ENCODE peak calls at places on chromosomes 1 and 21, in six cellular contexts. A is cardiac muscle cell; I is NCI-H2029 treated with DMSO at 0.1 percent for 48 hours; O is activated CD8-positive, alpha-beta T cell treated with anti-CD3 and anti-CD28 coated beads, Interleukin-2, amount 10 ng/mL, durations not matched to agents 7 days and 5 days; Z is NCI-H1105 treated with DMSO at 0.1 percent for 48 hours; E is AG09309. Y is an unnamed sample.

GRCh38 chr1:8370046-8370881 is 52.4 kb downstream of the SLC45A1 start:
- DNase-seq in I (peak; percentile 68), E (no peak), A (no peak), O (no peak), Z (no peak), Y (peak; percentile 69)

GRCh38 chr1:204842892-204843291 is 27.8 kb upstream of the NFASC start:
- DNase-seq in E (peak; percentile 14), A (no peak), O (no peak), Z (no peak), I (no peak), Y (peak; percentile 38)

GRCh38 chr1:63730211-63730610 is 43.6 kb upstream of the ROR1 start:
- DNase-seq in E (no peak), O (no peak), I (no peak), A (no peak), Z (peak; percentile 8), Y (no peak)

GRCh38 chr1:26536081-26536480 is 6.5 kb downstream of the RPS6KA1 start:
- DNase-seq in A (no peak), I (no peak), E (no peak), Z (no peak), O (no peak), Y (no peak)

GRCh38 chr1:22754106-22754768 is 43.6 kb downstream of the EPHB2 start:
- DNase-seq in O (no peak), E (no peak), A (no peak), I (no peak), Z (no peak), Y (no peak)

GRCh38 chr1:114011796-114012195 is 32.5 kb downstream of the OLFML3 start:
- DNase-seq in I (no peak), E (no peak), O (no peak), Z (no peak), A (no peak), Y (no peak)

GRCh38 chr1:175376194-175376593 is 183.6 kb upstream of the KIAA0040 start:
- DNase-seq in O (no peak), A (peak; percentile 20), I (no peak), E (no peak), Z (no peak), Y (peak; percentile 29)

GRCh38 chr1:197541411-197541810 is 233.9 kb downstream of the DENND1B start:
- DNase-seq in Z (no peak), A (no peak), O (no peak), I (no peak), E (no peak), Y (no peak)

GRCh38 chr1:110634455-110635281 is 28.5 kb upstream of the KCNA2 start:
- DNase-seq in I (no peak), O (peak; percentile 58), E (no peak), Z (no peak), A (peak; percentile 90), Y (no peak)

GRCh38 chr21:38760017-38760761 is 45.5 kb upstream of the ETS2 start:
- DNase-seq in O (no peak), I (no peak), A (peak; percentile 86), E (no peak), Z (no peak), Y (no peak)

GRCh38 chr21:16108561-16109070 is 378.8 kb downstream of the USP25 start:
- DNase-seq in I (no peak), A (no peak), E (no peak), O (no peak), Z (no peak), Y (no peak)

GRCh38 chr21:28239345-28239744 is 753.3 kb downstream of the LTN1 start:
- DNase-seq in E (no peak), Z (no peak), A (peak; percentile 45), O (no peak), I (no peak), Y (no peak)

GRCh38 chr1:20948091-20948490 is 161.0 kb upstream of the HP1BP3 start:
- DNase-seq in Z (no peak), A (no peak), E (no peak), I (no peak), O (no peak), Y (no peak)

GRCh38 chr21:14382486-14382834 is 486 bp downstream of the HSPA13 start:
- DNase-seq in Z (peak; percentile 68), E (no peak), I (no peak), O (no peak), A (peak; percentile 44), Y (no peak)

GRCh38 chr21:39852021-39852721 is 15.1 kb upstream of the PCP4 start:
- DNase-seq in E (no peak), A (no peak), Z (no peak), O (no peak), I (peak; percentile 65), Y (peak; percentile 33)

GRCh38 chr21:44836666-44837471 is 19.0 kb upstream of the SUMO3 start:
- DNase-seq in Z (no peak), E (no peak), O (no peak), I (no peak), A (peak; percentile 58), Y (peak; percentile 30)

GRCh38 chr1:173914366-173914871 is 2.7 kb downstream of the SERPINC1 start:
- DNase-seq in E (no peak), Z (no peak), A (peak; percentile 24), O (peak; percentile 30), I (no peak), Y (peak; percentile 6)

GRCh38 chr21:31117046-31117916 is 79.0 kb upstream of the KRTAP19-8 start:
- DNase-seq in I (no peak), E (peak; percentile 28), O (no peak), A (peak; percentile 67), Z (no peak), Y (no peak)

GRCh38 chr1:241696815-241697639 is 44.9 kb downstream of the WDR64 start:
- DNase-seq in O (no peak), E (no peak), I (no peak), A (no peak), Z (no peak), Y (no peak)

GRCh38 chr1:3669421-3669821 is 17.1 kb downstream of the TP73 start:
- DNase-seq in O (no peak), E (no peak), I (no peak), A (no peak), Z (no peak), Y (no peak)

GRCh38 chr1:208113036-208113435 is 131.1 kb downstream of the PLXNA2 start:
- DNase-seq in Z (no peak), E (no peak), I (no peak), O (no peak), A (no peak), Y (no peak)

GRCh38 chr1:97500696-97501297 is 420.0 kb downstream of the DPYD start:
- DNase-seq in O (no peak), I (no peak), A (peak; percentile 19), E (no peak), Z (no peak), Y (no peak)

GRCh38 chr1:155173478-155174333 is at the start of gene TRIM46:
- DNase-seq in A (peak; percentile 50), O (peak; percentile 82), E (no peak), I (no peak), Z (peak; percentile 58), Y (peak; percentile 89)

GRCh38 chr1:8629241-8630091 is 188.0 kb downstream of the RERE start:
- DNase-seq in Z (no peak), A (peak; percentile 45), E (no peak), I (no peak), O (no peak), Y (peak; percentile 65)

GRCh38 chr1:31795801-31796621 is 19.8 kb downstream of the SPOCD1 start:
- DNase-seq in E (no peak), O (no peak), I (peak; percentile 46), Z (peak; percentile 89), A (peak; percentile 80), Y (peak; percentile 44)

GRCh38 chr1:147771216-147772125 is 11.1 kb upstream of the GJA5 start:
- DNase-seq in O (no peak), E (no peak), Z (no peak), A (peak; percentile 14), I (no peak), Y (no peak)

GRCh38 chr1:217322834-217323233 is 308.1 kb downstream of the GPATCH2 start:
- DNase-seq in A (no peak), E (no peak), I (no peak), O (no peak), Z (no peak), Y (no peak)

GRCh38 chr1:32892368-32893197 is 6.3 kb downstream of the HPCA start:
- DNase-seq in I (no peak), Z (peak; percentile 67), E (no peak), A (peak; percentile 44), O (peak; percentile 49), Y (peak; percentile 47)

GRCh38 chr1:244340396-244340795 is 111.3 kb downstream of the ADSS2 start:
- DNase-seq in E (no peak), A (no peak), O (no peak), Z (no peak), I (no peak), Y (no peak)

GRCh38 chr1:155127105-155127671 is 488 bp upstream of the EFNA1 start:
- DNase-seq in A (peak; percentile 82), Z (no peak), E (no peak), O (no peak), I (peak; percentile 50), Y (peak; percentile 22)

GRCh38 chr1:235817101-235817725 is 49.5 kb downstream of the LYST start:
- DNase-seq in A (no peak), O (no peak), I (no peak), E (no peak), Z (no peak), Y (peak; percentile 31)